ENCODE peak calls at places on chromosomes 16 and 17, in ten cellular contexts. B is endothelial cell; W is activated naive CD8-positive, alpha-beta T cell treated with anti-CD3 and anti-CD28 coated beads for 36 hours; T is T-helper 9 cell; X is trophoblast cell; E is CD8-positive, alpha-beta T cell; S is hepatocyte; K is left ventricle myocardium inferior; A is HS-27A; V is fibroblast of lung. L is an unnamed sample.

GRCh38 chr17:63646492-63646815 is 24.2 kb downstream of the MAP3K3 start:
- DNase-seq in T (no peak), A (no peak), X (peak), E (no peak), K (no peak), W (no peak), V (no peak), B (no peak), S (no peak), L (no peak)

GRCh38 chr16:87057291-87057881 is 259.8 kb downstream of the C16orf95 start:
- DNase-seq in S (no peak), B (no peak), X (no peak), W (no peak), K (no peak), V (peak), A (no peak), T (no peak), E (no peak), L (no peak)

GRCh38 chr16:31118223-31119155 is 1.0 kb downstream of the KAT8 start:
- DNase-seq in K (no peak), X (peak), W (no peak), E (no peak), S (peak), B (no peak), T (no peak), A (no peak), V (peak), L (no peak)

GRCh38 chr17:76485569-76485968 is 15.7 kb downstream of the RHBDF2 start:
- DNase-seq in E (no peak), K (no peak), A (no peak), T (no peak), S (no peak), W (no peak), X (no peak), B (peak), V (no peak), L (no peak)

GRCh38 chr16:73997340-73997711 is 299.3 kb upstream of the PSMD7 start:
- DNase-seq in T (no peak), X (peak), E (no peak), W (no peak), V (no peak), B (no peak), A (no peak), K (no peak), S (no peak), L (no peak)

GRCh38 chr17:63841350-63842172 is 924 bp downstream of the SMARCD2 start:
- DNase-seq in B (peak), V (peak), X (peak), A (no peak), K (peak), E (no peak), W (no peak), S (peak), T (no peak), L (no peak)

GRCh38 chr17:20702692-20703091 is 123.2 kb downstream of the CDRT15L2 start:
- DNase-seq in K (no peak), X (no peak), B (no peak), V (no peak), W (no peak), T (no peak), A (no peak), E (no peak), S (no peak), L (no peak)

GRCh38 chr16:27724491-27724878 is 174.5 kb downstream of the KATNIP start:
- DNase-seq in X (no peak), T (no peak), S (no peak), E (no peak), A (no peak), B (no peak), K (peak), W (no peak), V (no peak), L (no peak)

GRCh38 chr17:12642034-12642433 is 23.7 kb upstream of the MYOCD start:
- DNase-seq in K (no peak), A (no peak), B (no peak), E (no peak), W (no peak), X (no peak), V (no peak), S (no peak), T (no peak), L (no peak)

GRCh38 chr17:60747069-60747808 is 69.6 kb downstream of the BCAS3 start:
- DNase-seq in X (no peak), S (no peak), W (no peak), V (no peak), K (no peak), A (no peak), B (no peak), T (no peak), E (no peak), L (no peak)

GRCh38 chr16:50093607-50094570 is 28.1 kb downstream of the HEATR3 start:
- DNase-seq in K (peak), S (no peak), A (no peak), B (no peak), W (no peak), X (peak), E (peak), V (peak), T (no peak), L (peak)

GRCh38 chr17:45284176-45285140 is 22.6 kb upstream of the SPATA32 start:
- DNase-seq in E (peak), X (no peak), S (no peak), B (peak), K (peak), V (no peak), A (no peak), W (peak), T (no peak), L (no peak)

GRCh38 chr17:12402963-12403622 is 262.6 kb upstream of the MYOCD start:
- DNase-seq in E (no peak), A (no peak), K (no peak), B (no peak), V (peak), W (no peak), X (no peak), S (no peak), T (no peak), L (no peak)

GRCh38 chr17:63843387-63844292 is 1.2 kb upstream of the SMARCD2 start:
- DNase-seq in A (no peak), B (no peak), E (peak), S (peak), W (no peak), K (peak), T (no peak), X (peak), V (peak), L (no peak)

GRCh38 chr17:46943511-46944393 is 20.8 kb downstream of the GOSR2 start:
- DNase-seq in X (peak), T (no peak), V (peak), E (no peak), K (no peak), W (no peak), S (peak), B (no peak), A (peak), L (no peak)

GRCh38 chr16:19410435-19411153 is 7.1 kb upstream of the TMC5 start:
- DNase-seq in S (peak), B (peak), T (no peak), X (peak), K (no peak), W (peak), E (no peak), V (no peak), A (no peak), L (no peak)

GRCh38 chr17:28201315-28201714 is 117.7 kb upstream of the TMEM97 start:
- DNase-seq in S (no peak), X (no peak), K (no peak), T (no peak), V (no peak), A (no peak), E (no peak), W (no peak), B (no peak), L (no peak)

GRCh38 chr17:32854177-32854576 is 22.7 kb downstream of the MYO1D start:
- DNase-seq in A (no peak), B (no peak), S (peak), K (no peak), V (no peak), E (no peak), W (no peak), X (peak), T (no peak), L (no peak)

GRCh38 chr16:88623858-88624257 is 14.5 kb upstream of the IL17C start:
- DNase-seq in S (no peak), A (no peak), X (no peak), V (no peak), W (no peak), K (no peak), E (no peak), B (no peak), T (no peak), L (peak)

GRCh38 chr16:34802848-34803599 is 1343.6 kb downstream of the TP53TG3F start:
- DNase-seq in B (no peak), T (no peak), A (no peak), S (peak), X (no peak), V (no peak), W (no peak), K (no peak), E (no peak), L (no peak)

GRCh38 chr17:7781467-7781866 is 52.5 kb upstream of the KDM6B start:
- DNase-seq in K (no peak), A (no peak), B (no peak), W (no peak), V (no peak), S (peak), X (no peak), E (no peak), T (no peak), L (no peak)

GRCh38 chr17:11608396-11608795 is 10.1 kb downstream of the DNAH9 start:
- DNase-seq in B (no peak), X (no peak), V (no peak), E (no peak), T (no peak), K (peak), A (no peak), S (peak), W (no peak), L (no peak)

GRCh38 chr17:7572588-7573323 is 6.7 kb upstream of the CD68 start:
- DNase-seq in T (peak), B (peak), A (peak), W (peak), X (peak), E (peak), S (peak), K (peak), V (peak), L (peak)

GRCh38 chr16:57192146-57192545 is 6.0 kb downstream of the RSPRY1 start:
- DNase-seq in W (no peak), T (no peak), K (no peak), A (no peak), S (no peak), E (no peak), X (no peak), B (no peak), V (peak), L (no peak)

GRCh38 chr17:81309140-81309858 is 14.2 kb upstream of the SLC38A10 start:
- DNase-seq in K (peak), T (no peak), B (peak), A (no peak), W (peak), X (peak), V (peak), E (peak), S (peak), L (no peak)

GRCh38 chr17:64129765-64130558 is at the start of gene ERN1:
- DNase-seq in S (peak), A (no peak), K (peak), X (peak), W (peak), B (peak), E (peak), V (peak), T (peak), L (peak)

GRCh38 chr17:5585814-5586558 is 1.7 kb upstream of the NLRP1 start:
- DNase-seq in E (no peak), S (no peak), X (no peak), K (no peak), A (no peak), T (no peak), B (no peak), W (peak), V (peak), L (peak)

GRCh38 chr16:50717109-50717893 is 23.9 kb downstream of the NOD2 start:
- DNase-seq in T (no peak), X (no peak), W (no peak), A (no peak), E (no peak), B (no peak), K (no peak), S (no peak), V (no peak), L (no peak)

GRCh38 chr17:2905269-2905668 is 109.0 kb downstream of the RAP1GAP2 start:
- DNase-seq in W (no peak), S (no peak), E (no peak), X (no peak), V (no peak), A (no peak), T (no peak), K (peak), B (no peak), L (no peak)

GRCh38 chr16:50081428-50082018 is 15.8 kb downstream of the HEATR3 start:
- DNase-seq in X (no peak), K (no peak), E (no peak), W (no peak), S (no peak), T (no peak), B (no peak), V (no peak), A (no peak), L (no peak)

GRCh38 chr17:17994271-17994670 is 21.6 kb downstream of the DRC3 start:
- DNase-seq in A (no peak), X (peak), B (peak), W (peak), V (peak), S (peak), K (peak), T (no peak), E (peak), L (no peak)

GRCh38 chr17:32569171-32570080 is 82.6 kb downstream of the CDK5R1 start:
- DNase-seq in B (no peak), X (peak), E (no peak), S (no peak), A (no peak), W (no peak), T (no peak), K (no peak), V (no peak), L (no peak)

GRCh38 chr17:75260679-75261335 is 599 bp downstream of the GGA3 start:
- DNase-seq in W (no peak), V (no peak), B (no peak), S (no peak), K (no peak), A (no peak), E (no peak), T (no peak), X (peak), L (peak)

GRCh38 chr17:45441536-45442310 is 9.1 kb upstream of the ARHGAP27 start:
- DNase-seq in X (no peak), W (no peak), T (no peak), V (no peak), A (no peak), K (no peak), E (no peak), S (no peak), B (no peak), L (no peak)

GRCh38 chr17:17474341-17474740 is 2.5 kb upstream of the MED9 start:
- DNase-seq in X (no peak), A (no peak), T (no peak), S (no peak), E (no peak), W (no peak), V (no peak), B (no peak), K (no peak), L (no peak)

GRCh38 chr16:81879625-81880024 is 100.5 kb downstream of the PLCG2 start:
- DNase-seq in E (no peak), W (no peak), B (no peak), K (no peak), S (no peak), T (no peak), X (no peak), V (no peak), A (no peak), L (no peak)

GRCh38 chr16:4404967-4405696 is 11.3 kb downstream of the CORO7 start:
- DNase-seq in E (no peak), K (no peak), W (no peak), T (no peak), B (no peak), X (peak), S (no peak), A (no peak), V (no peak), L (no peak)